ENCODE peak calls at places on chromosomes 1 and 21, in eight cellular contexts. P is tibial artery, H is right atrium auricular region, O is AG10803, C is IMR-90, Q is cardiac fibroblast, R is fibroblast of villous mesenchyme, U is GM06990. F is an unnamed sample.

GRCh38 chr1:156705321-156705917 is at the start of gene CRABP2:
- DNase-seq in P (no peak), U (no peak), O (peak; percentile 45), Q (no peak), R (peak; percentile 44), H (no peak), C (no peak), F (peak; percentile 28)

GRCh38 chr1:7670334-7671145 is 100.6 kb upstream of the VAMP3 start:
- DNase-seq in H (peak; percentile 70), C (no peak), U (no peak), P (peak; percentile 64), Q (peak; percentile 38), R (no peak), O (no peak), F (peak; percentile 49)

GRCh38 chr1:20143318-20143717 is 4.2 kb downstream of the PLA2G2F start:
- DNase-seq in C (no peak), O (no peak), U (no peak), Q (no peak), P (no peak), R (no peak), H (no peak), F (no peak)

GRCh38 chr1:211532086-211532439 is 40.1 kb upstream of the RD3 start:
- DNase-seq in R (no peak), H (no peak), Q (no peak), U (no peak), P (no peak), O (no peak), C (no peak), F (no peak)

GRCh38 chr1:214404154-214404553 is 123.2 kb downstream of the SMYD2 start:
- DNase-seq in P (no peak), R (peak; percentile 93), Q (peak; percentile 75), C (peak; percentile 88), O (peak; percentile 69), H (no peak), U (no peak), F (peak; percentile 52)

GRCh38 chr1:67264152-67264551 is 43.5 kb upstream of the IL12RB2 start:
- DNase-seq in C (no peak), O (no peak), H (no peak), U (no peak), P (no peak), Q (no peak), R (no peak), F (no peak)

GRCh38 chr1:116031299-116031698 is 55.0 kb downstream of the SLC22A15 start:
- DNase-seq in U (no peak), O (no peak), Q (no peak), P (no peak), H (no peak), C (no peak), R (no peak), F (no peak)

GRCh38 chr1:209675567-209676154 is 449 bp downstream of the G0S2 start:
- DNase-seq in P (no peak), C (peak; percentile 16), R (no peak), H (no peak), Q (peak; percentile 31), O (peak; percentile 21), U (peak; percentile 20), F (no peak)

GRCh38 chr1:202835548-202836072 is 24.9 kb downstream of the PCAT6 start:
- DNase-seq in H (no peak), O (no peak), U (no peak), Q (no peak), P (no peak), R (no peak), C (no peak), F (peak; percentile 19)

GRCh38 chr1:158039380-158039779 is 45.9 kb downstream of the KIRREL1 start:
- DNase-seq in H (no peak), U (no peak), P (no peak), R (no peak), O (peak; percentile 33), Q (peak; percentile 58), C (peak; percentile 40), F (peak; percentile 59)

GRCh38 chr1:26786437-26787380 is 1.0 kb upstream of the PIGV start:
- DNase-seq in R (peak; percentile 93), P (peak; percentile 85), C (peak; percentile 86), H (peak; percentile 81), O (peak; percentile 88), U (peak; percentile 57), Q (peak; percentile 83), F (peak; percentile 87)

GRCh38 chr1:210223174-210223904 is 9.3 kb upstream of the SERTAD4 start:
- DNase-seq in C (no peak), H (no peak), P (no peak), R (no peak), U (no peak), O (peak; percentile 17), Q (no peak), F (no peak)

GRCh38 chr1:1683104-1683905 is 9.3 kb downstream of the SLC35E2B start:
- DNase-seq in H (no peak), O (no peak), U (no peak), P (no peak), R (no peak), C (no peak), Q (no peak), F (no peak)

GRCh38 chr1:22289251-22289995 is 146.5 kb upstream of the WNT4 start:
- DNase-seq in Q (no peak), O (no peak), U (no peak), P (no peak), C (no peak), H (no peak), R (peak; percentile 66), F (peak; percentile 2)

GRCh38 chr21:33267250-33267649 is 1.1 kb downstream of the IL10RB start:
- DNase-seq in H (no peak), Q (no peak), P (no peak), R (no peak), C (no peak), O (no peak), U (no peak), F (no peak)
- H3K4me3 ChIP-seq in H (peak overlapping the region; percentile 76), Q (peak overlapping the region; percentile 82), P (peak overlapping the region; percentile 87), R (peak overlapping the region; percentile 85), C (peak overlapping the region; percentile 89), O (peak overlapping the region; percentile 80), U (peak overlapping the region; percentile 72), F (peak overlapping the region; percentile 81)

DNA sequence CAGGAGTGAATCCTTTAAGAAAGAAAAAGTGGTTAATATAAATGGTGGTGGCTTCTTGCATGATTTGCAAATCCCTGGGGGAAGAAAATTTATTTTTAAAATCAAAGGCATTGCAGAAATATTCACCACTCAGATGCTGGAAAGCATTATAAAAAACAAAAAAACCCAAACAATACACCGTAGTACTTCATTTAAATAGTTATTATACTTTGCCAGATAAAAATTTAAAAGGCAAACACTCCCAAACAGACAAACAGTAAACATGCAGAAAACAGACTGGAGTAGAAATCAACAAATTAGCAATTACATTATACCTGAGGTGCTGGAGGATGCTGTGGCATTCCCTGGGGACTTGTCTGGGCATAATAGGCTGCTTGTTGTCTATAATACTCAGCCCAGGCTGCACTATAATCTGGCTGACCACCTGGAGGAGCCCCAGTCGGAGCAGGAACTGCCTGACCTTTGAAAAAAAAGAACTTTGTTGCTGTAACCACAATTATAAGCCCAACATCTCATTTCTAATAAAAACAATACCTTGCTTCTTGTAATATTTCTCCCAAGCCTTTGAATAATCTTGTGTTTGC is 29.9 kb downstream of the FUBP1 start:
- DNase-seq in Q (peak; percentile 69), H (no peak), P (no peak), C (peak; percentile 42), U (no peak), R (peak; percentile 26), O (peak; percentile 48), F (peak; percentile 59)
- TF ChIP-seq CTCF in Q (peak; percentile 37), H (no peak), P (no peak), C (peak; percentile 28), U (peak; percentile 13), R (peak; percentile 12), O (peak; percentile 40), F (peak; percentile 38)

GRCh38 chr1:109467301-109467777 is 993 bp downstream of the SYPL2 start:
- DNase-seq in R (no peak), Q (no peak), U (no peak), C (no peak), O (no peak), P (no peak), H (no peak), F (no peak)
- H3K4me3 ChIP-seq in R (peak overlapping the region; percentile 65), Q (no peak overlapping the region), U (no peak overlapping the region), C (no peak overlapping the region), O (peak overlapping the region; percentile 22), P (peak overlapping the region; percentile 76), H (peak overlapping the region; percentile 61), F (no peak overlapping the region)

GRCh38 chr1:60090662-60091061 is 17.1 kb upstream of the C1orf87 start:
- DNase-seq in Q (no peak), U (no peak), R (peak; percentile 33), H (no peak), C (no peak), O (no peak), P (no peak), F (no peak)

DNA sequence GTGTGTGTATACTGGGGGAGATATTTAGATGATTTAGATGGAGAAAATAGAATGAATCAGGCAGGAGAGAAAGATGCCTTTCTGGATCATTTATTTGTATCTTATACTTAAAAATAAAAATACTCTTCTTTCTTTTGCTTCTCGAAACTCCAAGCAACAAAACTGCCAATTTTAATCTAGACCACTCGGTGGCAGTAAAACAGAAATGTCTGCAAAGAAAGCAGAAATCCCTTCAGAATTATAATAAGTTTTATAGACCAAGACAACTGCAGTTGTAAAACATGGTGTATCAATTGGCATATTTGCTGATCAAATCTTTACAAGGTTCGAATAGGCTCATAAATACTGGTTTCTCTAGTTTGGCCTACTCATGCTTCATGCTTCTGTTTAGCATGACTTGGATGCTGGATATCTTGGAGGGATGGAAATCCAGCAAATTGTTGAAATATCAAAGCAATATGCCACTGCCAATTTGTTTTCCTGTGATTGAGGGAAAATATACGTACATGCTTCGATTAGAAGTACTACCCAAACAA is 15.1 kb upstream of the C1orf87 start:
- DNase-seq in P (no peak), R (no peak), H (no peak), Q (peak; percentile 18), C (no peak), U (no peak), O (peak; percentile 3), F (peak; percentile 26)
- TF ChIP-seq CTCF in P (no peak), R (peak; percentile 28), H (no peak), Q (peak; percentile 9), C (no peak), U (no peak), O (peak; percentile 43), F (peak; percentile 36)

DNA sequence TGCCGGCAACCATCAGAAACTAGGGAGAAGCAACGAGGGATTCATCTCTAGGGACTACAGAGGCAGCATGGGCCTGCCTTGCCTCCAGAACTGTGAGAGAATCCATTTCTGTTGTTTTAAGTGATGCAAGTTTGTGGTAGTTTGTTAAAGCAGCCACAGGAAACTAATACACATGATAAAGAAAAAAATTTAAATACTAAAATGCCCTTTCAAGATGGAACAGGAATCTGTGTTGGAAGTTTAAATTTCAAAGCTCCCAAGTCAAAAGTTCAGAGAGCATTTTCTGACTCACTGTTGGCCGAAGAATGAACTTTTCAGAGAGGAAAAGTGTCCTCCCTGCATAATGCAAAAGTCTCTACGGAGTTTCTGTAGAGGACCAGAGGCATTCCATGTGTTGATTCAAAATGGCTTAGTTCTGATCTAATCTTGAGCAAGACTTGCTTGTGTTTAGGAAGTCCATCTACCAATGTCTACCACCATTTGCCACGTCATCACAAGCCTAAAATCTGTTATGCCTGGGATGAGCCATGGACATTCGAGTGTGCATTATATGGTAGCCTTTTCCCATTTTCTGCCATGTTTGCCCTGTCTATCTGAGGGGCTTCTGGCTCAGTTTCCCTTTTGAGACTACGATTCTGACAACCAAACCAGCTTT is 22.4 kb upstream of the ARHGAP29 start:
- DNase-seq in P (no peak), Q (peak; percentile 91), R (no peak), U (no peak), H (no peak), O (no peak), C (peak; percentile 31), F (peak; percentile 86)
- H3K4me3 ChIP-seq in P (no peak overlapping the region), Q (no peak overlapping the region), R (no peak overlapping the region), U (no peak overlapping the region), H (no peak overlapping the region), O (no peak overlapping the region), C (no peak overlapping the region), F (no peak overlapping the region)